ENCODE peak calls at places on chromosomes 5 and 9, in four cellular contexts. One of them, this sample, is unnamed.

GRCh38 chr5:172361566-172362238 is 78.1 kb upstream of the UBTD2 start:
- DNase-seq in gastrocnemius medialis: peak
- DNase-seq in lung microvascular endothelial cell: peak
- DNase-seq in uterus: no peak
- DNase-seq in this sample: no peak

GRCh38 chr5:111901303-111901702 is 144.3 kb upstream of the NREP start:
- DNase-seq in gastrocnemius medialis: no peak
- DNase-seq in lung microvascular endothelial cell: no peak
- DNase-seq in uterus: no peak
- DNase-seq in this sample: no peak

GRCh38 chr5:135160036-135160675 is 126.1 kb upstream of the PITX1 start:
- DNase-seq in gastrocnemius medialis: no peak
- DNase-seq in lung microvascular endothelial cell: no peak
- DNase-seq in uterus: no peak
- DNase-seq in this sample: no peak

GRCh38 chr9:99778308-99778707 is 43.4 kb upstream of the NR4A3 start:
- DNase-seq in gastrocnemius medialis: no peak
- DNase-seq in lung microvascular endothelial cell: peak
- DNase-seq in uterus: no peak
- DNase-seq in this sample: no peak

GRCh38 chr5:44774279-44774880 is 34.4 kb upstream of the MRPS30 start:
- DNase-seq in gastrocnemius medialis: no peak
- DNase-seq in lung microvascular endothelial cell: peak
- DNase-seq in uterus: no peak
- DNase-seq in this sample: no peak

GRCh38 chr9:128913048-128913900 is 7.5 kb upstream of the PHYHD1 start:
- DNase-seq in gastrocnemius medialis: no peak
- DNase-seq in lung microvascular endothelial cell: no peak
- DNase-seq in uterus: no peak
- DNase-seq in this sample: no peak

GRCh38 chr5:20276061-20276958 is 288.3 kb upstream of the CDH18 start:
- DNase-seq in gastrocnemius medialis: no peak
- DNase-seq in lung microvascular endothelial cell: peak
- DNase-seq in uterus: no peak
- DNase-seq in this sample: no peak

GRCh38 chr9:71036501-71036900 is 84.9 kb downstream of the TRPM3 start:
- DNase-seq in gastrocnemius medialis: no peak
- DNase-seq in lung microvascular endothelial cell: peak
- DNase-seq in uterus: no peak
- DNase-seq in this sample: peak

GRCh38 chr5:158456241-158456640 is 597.3 kb upstream of the CLINT1 start:
- DNase-seq in gastrocnemius medialis: no peak
- DNase-seq in lung microvascular endothelial cell: no peak
- DNase-seq in uterus: no peak
- DNase-seq in this sample: no peak

GRCh38 chr5:13252701-13253100 is 691.8 kb downstream of the DNAH5 start:
- DNase-seq in gastrocnemius medialis: no peak
- DNase-seq in lung microvascular endothelial cell: no peak
- DNase-seq in uterus: no peak
- DNase-seq in this sample: no peak

GRCh38 chr9:104906441-104907277 is 21.3 kb downstream of the ABCA1 start:
- DNase-seq in gastrocnemius medialis: peak
- DNase-seq in lung microvascular endothelial cell: no peak
- DNase-seq in uterus: peak
- DNase-seq in this sample: no peak

GRCh38 chr5:2536632-2537031 is 214.8 kb downstream of the IRX2 start:
- DNase-seq in gastrocnemius medialis: no peak
- DNase-seq in lung microvascular endothelial cell: no peak
- DNase-seq in uterus: no peak
- DNase-seq in this sample: no peak

GRCh38 chr5:28234356-28234968 is 1196.1 kb upstream of the CDH9 start:
- DNase-seq in gastrocnemius medialis: no peak
- DNase-seq in lung microvascular endothelial cell: no peak
- DNase-seq in uterus: no peak
- DNase-seq in this sample: no peak

GRCh38 chr9:126652140-126652558 is 38.4 kb downstream of the LMX1B start:
- DNase-seq in gastrocnemius medialis: no peak
- DNase-seq in lung microvascular endothelial cell: no peak
- DNase-seq in uterus: no peak
- DNase-seq in this sample: no peak

GRCh38 chr5:113452941-113453340 is 18.2 kb upstream of the TSSK1B start:
- DNase-seq in gastrocnemius medialis: no peak
- DNase-seq in lung microvascular endothelial cell: no peak
- DNase-seq in uterus: no peak
- DNase-seq in this sample: no peak

GRCh38 chr9:108396618-108397017 is 459.2 kb downstream of the ACTL7B start:
- DNase-seq in gastrocnemius medialis: no peak
- DNase-seq in lung microvascular endothelial cell: no peak
- DNase-seq in uterus: no peak
- DNase-seq in this sample: no peak

GRCh38 chr5:67451640-67452279 is 255.2 kb upstream of the CD180 start:
- DNase-seq in gastrocnemius medialis: no peak
- DNase-seq in lung microvascular endothelial cell: no peak
- DNase-seq in uterus: no peak
- DNase-seq in this sample: no peak

GRCh38 chr5:79143684-79144379 is 32.2 kb downstream of the BHMT start:
- DNase-seq in gastrocnemius medialis: no peak
- DNase-seq in lung microvascular endothelial cell: no peak
- DNase-seq in uterus: no peak
- DNase-seq in this sample: no peak

GRCh38 chr5:851076-851475 is 290 bp upstream of the ZDHHC11 start:
- DNase-seq in gastrocnemius medialis: no peak
- DNase-seq in lung microvascular endothelial cell: no peak
- DNase-seq in uterus: peak
- DNase-seq in this sample: no peak

GRCh38 chr5:134227259-134227658 is 1.4 kb upstream of the PPP2CA start:
- DNase-seq in gastrocnemius medialis: no peak
- DNase-seq in lung microvascular endothelial cell: no peak
- DNase-seq in uterus: peak
- DNase-seq in this sample: peak

GRCh38 chr9:134186471-134187109 is 22.2 kb upstream of the RNU6ATAC start:
- DNase-seq in gastrocnemius medialis: no peak
- DNase-seq in lung microvascular endothelial cell: no peak
- DNase-seq in uterus: no peak
- DNase-seq in this sample: no peak

GRCh38 chr5:150270546-150271295 is 18.9 kb downstream of the CAMK2A start:
- DNase-seq in gastrocnemius medialis: peak
- DNase-seq in lung microvascular endothelial cell: no peak
- DNase-seq in uterus: no peak
- DNase-seq in this sample: no peak

GRCh38 chr9:93261281-93261680 is 77.3 kb downstream of the WNK2 start:
- DNase-seq in gastrocnemius medialis: no peak
- DNase-seq in lung microvascular endothelial cell: no peak
- DNase-seq in uterus: no peak
- DNase-seq in this sample: no peak

This sample was measured in NCI-H774.